ENCODE peak calls at places on chromosomes 3 and 15, in nine cellular contexts. One of them, this sample, is unnamed. For H3K9me3, the result is how much of the 10 kb centered on the place peaks cover.

GRCh38 chr3:62873672-62874397 is 1.4 kb downstream of the CADPS start:
- DNase-seq in mucosa of descending colon: peak
- DNase-seq in tibial nerve: no peak
- DNase-seq in AG04450: no peak
- DNase-seq in HCT116: no peak
- DNase-seq in A549: peak
- DNase-seq in heart left ventricle: peak
- DNase-seq in IMR-90: no peak
- DNase-seq in H9: peak
- DNase-seq in this sample: no peak

GRCh38 chr3:157785071-157785826 is 282.0 kb upstream of the VEPH1 start:
- DNase-seq in AG04450: peak
- DNase-seq in IMR-90: peak
- DNase-seq in A549: peak
- DNase-seq in H9: peak
- DNase-seq in HCT116: peak
- DNase-seq in heart left ventricle: no peak
- DNase-seq in tibial nerve: peak
- DNase-seq in mucosa of descending colon: no peak
- DNase-seq in this sample: no peak

GRCh38 chr3:195005759-195006555 is 265.0 kb downstream of the XXYLT1 start:
- DNase-seq in AG04450: no peak
- DNase-seq in tibial nerve: no peak
- DNase-seq in H9: no peak
- DNase-seq in A549: no peak
- DNase-seq in mucosa of descending colon: no peak
- DNase-seq in HCT116: no peak
- DNase-seq in heart left ventricle: no peak
- DNase-seq in IMR-90: no peak
- DNase-seq in this sample: no peak

GRCh38 chr3:4977001-4977888 is 2.0 kb upstream of the BHLHE40 start:
- DNase-seq in mucosa of descending colon: peak
- DNase-seq in tibial nerve: peak
- DNase-seq in IMR-90: peak
- DNase-seq in AG04450: no peak
- DNase-seq in A549: peak
- DNase-seq in H9: peak
- DNase-seq in HCT116: no peak
- DNase-seq in heart left ventricle: peak
- DNase-seq in this sample: peak

GRCh38 chr3:141526709-141527108 is 39.9 kb downstream of the RASA2 start:
- DNase-seq in AG04450: no peak
- DNase-seq in IMR-90: no peak
- DNase-seq in mucosa of descending colon: no peak
- DNase-seq in H9: no peak
- DNase-seq in heart left ventricle: no peak
- DNase-seq in tibial nerve: no peak
- DNase-seq in A549: no peak
- DNase-seq in HCT116: no peak
- DNase-seq in this sample: no peak

GRCh38 chr15:63403254-63403945 is 21.8 kb upstream of the CA12 start:
- DNase-seq in tibial nerve: no peak
- DNase-seq in IMR-90: no peak
- DNase-seq in A549: no peak
- DNase-seq in HCT116: no peak
- DNase-seq in AG04450: no peak
- DNase-seq in H9: no peak
- DNase-seq in heart left ventricle: no peak
- DNase-seq in mucosa of descending colon: no peak
- DNase-seq in this sample: no peak

GRCh38 chr3:72115307-72115706 is 330.4 kb upstream of the PROK2 start:
- DNase-seq in heart left ventricle: no peak
- DNase-seq in IMR-90: no peak
- DNase-seq in HCT116: no peak
- DNase-seq in tibial nerve: no peak
- DNase-seq in mucosa of descending colon: no peak
- DNase-seq in A549: no peak
- DNase-seq in AG04450: no peak
- DNase-seq in H9: no peak
- DNase-seq in this sample: no peak

GRCh38 chr3:59424268-59425010 is 374.6 kb upstream of the CFAP20DC start:
- DNase-seq in AG04450: peak
- DNase-seq in heart left ventricle: peak
- DNase-seq in mucosa of descending colon: no peak
- DNase-seq in H9: no peak
- DNase-seq in IMR-90: peak
- DNase-seq in HCT116: no peak
- DNase-seq in tibial nerve: no peak
- DNase-seq in A549: no peak
- DNase-seq in this sample: peak

GRCh38 chr15:71278989-71279756 is 163.9 kb downstream of the THSD4 start:
- DNase-seq in heart left ventricle: peak
- DNase-seq in IMR-90: peak
- DNase-seq in AG04450: peak
- DNase-seq in A549: peak
- DNase-seq in H9: no peak
- DNase-seq in HCT116: no peak
- DNase-seq in mucosa of descending colon: no peak
- DNase-seq in tibial nerve: peak
- DNase-seq in this sample: no peak

GRCh38 chr3:33062814-33063346 is 34.1 kb downstream of the GLB1 start:
- DNase-seq in heart left ventricle: no peak
- DNase-seq in H9: no peak
- DNase-seq in IMR-90: no peak
- DNase-seq in mucosa of descending colon: no peak
- DNase-seq in AG04450: no peak
- DNase-seq in HCT116: no peak
- DNase-seq in A549: no peak
- DNase-seq in tibial nerve: no peak
- DNase-seq in this sample: no peak

GRCh38 chr3:184745526-184745925 is 33.7 kb upstream of the MAGEF1 start:
- DNase-seq in heart left ventricle: no peak
- DNase-seq in HCT116: no peak
- DNase-seq in mucosa of descending colon: no peak
- DNase-seq in A549: no peak
- DNase-seq in IMR-90: no peak
- DNase-seq in H9: no peak
- DNase-seq in tibial nerve: no peak
- DNase-seq in AG04450: no peak
- DNase-seq in this sample: no peak

GRCh38 chr15:33913459-33913858 is 54.8 kb upstream of the CHRM5 start:
- DNase-seq in AG04450: no peak
- DNase-seq in heart left ventricle: no peak
- DNase-seq in tibial nerve: no peak
- DNase-seq in H9: no peak
- DNase-seq in HCT116: no peak
- DNase-seq in mucosa of descending colon: no peak
- DNase-seq in IMR-90: peak
- DNase-seq in A549: no peak
- DNase-seq in this sample: no peak

GRCh38 chr3:100386437-100387064 is 14.3 kb downstream of the TOMM70 start:
- DNase-seq in A549: no peak
- DNase-seq in HCT116: no peak
- DNase-seq in mucosa of descending colon: no peak
- DNase-seq in H9: no peak
- DNase-seq in heart left ventricle: no peak
- DNase-seq in tibial nerve: no peak
- DNase-seq in AG04450: no peak
- DNase-seq in IMR-90: peak
- DNase-seq in this sample: no peak

GRCh38 chr3:187975571-187976360 is 178.2 kb upstream of the LPP start:
- DNase-seq in heart left ventricle: peak
- DNase-seq in HCT116: peak
- DNase-seq in H9: no peak
- DNase-seq in A549: no peak
- DNase-seq in AG04450: no peak
- DNase-seq in tibial nerve: peak
- DNase-seq in mucosa of descending colon: no peak
- DNase-seq in IMR-90: no peak
- DNase-seq in this sample: no peak

GRCh38 chr3:194323785-194324735 is 27.1 kb downstream of the CPN2 start:
- DNase-seq in mucosa of descending colon: peak
- DNase-seq in tibial nerve: no peak
- DNase-seq in heart left ventricle: peak
- DNase-seq in HCT116: peak
- DNase-seq in A549: peak
- DNase-seq in H9: peak
- DNase-seq in IMR-90: peak
- DNase-seq in AG04450: no peak
- DNase-seq in this sample: no peak

GRCh38 chr15:59276225-59277178 is 69.9 kb downstream of the LDHAL6B start:
- DNase-seq in mucosa of descending colon: peak
- DNase-seq in AG04450: no peak
- DNase-seq in A549: peak
- DNase-seq in heart left ventricle: no peak
- DNase-seq in IMR-90: no peak
- DNase-seq in H9: no peak
- DNase-seq in HCT116: peak
- DNase-seq in tibial nerve: no peak
- DNase-seq in this sample: no peak

GRCh38 chr15:85854345-85855097 is 59.8 kb upstream of the KLHL25 start:
- DNase-seq in tibial nerve: peak
- DNase-seq in A549: peak
- DNase-seq in IMR-90: peak
- DNase-seq in mucosa of descending colon: no peak
- DNase-seq in heart left ventricle: no peak
- DNase-seq in HCT116: peak
- DNase-seq in AG04450: no peak
- DNase-seq in H9: peak
- DNase-seq in this sample: peak

DNA sequence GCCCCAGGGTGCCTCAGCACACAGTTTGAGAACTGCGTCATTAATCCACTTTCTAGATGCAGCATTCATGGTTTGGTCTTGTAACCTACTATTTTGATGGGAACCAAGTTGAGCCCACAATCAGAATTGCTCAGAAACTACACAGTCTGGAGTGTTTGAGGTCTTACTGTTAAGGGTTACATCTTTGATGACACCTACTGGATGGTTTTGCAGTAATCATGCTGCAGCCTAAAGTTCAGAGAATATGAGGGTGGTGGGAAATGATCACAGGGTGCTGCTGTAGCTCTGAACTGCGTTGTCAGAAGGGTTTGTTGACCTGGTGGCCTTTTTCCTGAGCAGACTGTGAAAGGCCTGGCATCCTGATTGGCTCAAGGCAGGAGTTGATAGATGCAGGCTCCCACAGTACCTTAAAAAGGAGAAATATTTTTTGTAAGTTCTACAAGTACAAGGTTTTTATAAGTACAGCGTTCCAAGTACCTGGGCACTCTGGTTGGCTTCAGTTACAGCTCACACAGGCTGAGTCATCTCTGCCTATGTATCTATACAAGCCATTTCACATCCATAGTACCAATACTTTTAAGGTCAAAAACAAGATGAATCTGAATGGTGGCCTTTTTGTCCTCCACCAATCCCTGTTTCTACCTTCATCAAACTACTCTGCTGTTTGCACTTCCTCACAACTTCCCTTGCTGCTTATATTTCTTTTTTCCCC is 60.5 kb upstream of the ACKR4 start:
- DNase-seq in heart left ventricle: no peak
- DNase-seq in A549: no peak
- DNase-seq in H9: no peak
- DNase-seq in mucosa of descending colon: no peak
- DNase-seq in tibial nerve: no peak
- DNase-seq in HCT116: no peak
- DNase-seq in AG04450: no peak
- DNase-seq in IMR-90: peak
- DNase-seq in this sample: no peak
- TF ChIP-seq CTCF in heart left ventricle: no peak
- TF ChIP-seq CTCF in A549: no peak
- TF ChIP-seq CTCF in H9: no peak
- TF ChIP-seq CTCF in mucosa of descending colon: no peak
- TF ChIP-seq CTCF in tibial nerve: no peak
- TF ChIP-seq CTCF in HCT116: no peak
- TF ChIP-seq CTCF in AG04450: no peak
- TF ChIP-seq CTCF in IMR-90: peak
- TF ChIP-seq CTCF in this sample: no peak

DNA sequence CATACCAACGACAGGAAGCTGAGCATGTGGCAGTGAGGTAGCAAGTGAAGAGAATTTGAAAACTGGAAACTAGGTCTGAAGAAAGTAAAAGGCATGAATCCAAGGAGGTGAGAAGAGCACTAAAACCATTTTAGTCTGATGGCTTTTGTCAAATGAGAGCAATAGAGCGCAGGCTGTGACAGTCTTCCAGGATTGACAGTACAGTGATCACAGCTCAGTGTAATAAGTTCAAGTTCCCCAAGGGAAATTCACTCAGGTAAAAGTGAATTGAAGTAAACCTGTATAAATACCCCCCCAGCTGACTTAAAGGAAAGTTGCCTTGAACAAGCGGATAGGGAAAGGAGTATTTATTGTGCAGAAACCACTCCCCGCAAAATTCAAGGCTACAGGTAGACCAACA is 224.2 kb upstream of the CRBN start:
- DNase-seq in tibial nerve: no peak
- DNase-seq in HCT116: no peak
- DNase-seq in heart left ventricle: no peak
- DNase-seq in mucosa of descending colon: no peak
- DNase-seq in AG04450: no peak
- DNase-seq in H9: no peak
- DNase-seq in A549: no peak
- DNase-seq in IMR-90: no peak
- DNase-seq in this sample: no peak
- H3K9me3 ChIP-seq in tibial nerve: under half
- H3K9me3 ChIP-seq in HCT116: under half
- H3K9me3 ChIP-seq in heart left ventricle: under half
- H3K9me3 ChIP-seq in mucosa of descending colon: under half
- H3K9me3 ChIP-seq in AG04450: under half
- H3K9me3 ChIP-seq in H9: under half
- H3K9me3 ChIP-seq in A549: under half
- H3K9me3 ChIP-seq in IMR-90: under half
- H3K9me3 ChIP-seq in this sample: under half

GRCh38 chr3:174355505-174355904 is 503.6 kb upstream of the NAALADL2 start:
- DNase-seq in tibial nerve: no peak
- DNase-seq in IMR-90: peak
- DNase-seq in A549: no peak
- DNase-seq in HCT116: peak
- DNase-seq in mucosa of descending colon: no peak
- DNase-seq in H9: no peak
- DNase-seq in heart left ventricle: no peak
- DNase-seq in AG04450: no peak
- DNase-seq in this sample: no peak
- TF ChIP-seq CTCF in tibial nerve: no peak
- TF ChIP-seq CTCF in IMR-90: no peak
- TF ChIP-seq CTCF in A549: peak
- TF ChIP-seq CTCF in HCT116: peak
- TF ChIP-seq CTCF in mucosa of descending colon: no peak
- TF ChIP-seq CTCF in H9: peak
- TF ChIP-seq CTCF in heart left ventricle: no peak
- TF ChIP-seq CTCF in AG04450: peak
- TF ChIP-seq CTCF in this sample: no peak

DNA sequence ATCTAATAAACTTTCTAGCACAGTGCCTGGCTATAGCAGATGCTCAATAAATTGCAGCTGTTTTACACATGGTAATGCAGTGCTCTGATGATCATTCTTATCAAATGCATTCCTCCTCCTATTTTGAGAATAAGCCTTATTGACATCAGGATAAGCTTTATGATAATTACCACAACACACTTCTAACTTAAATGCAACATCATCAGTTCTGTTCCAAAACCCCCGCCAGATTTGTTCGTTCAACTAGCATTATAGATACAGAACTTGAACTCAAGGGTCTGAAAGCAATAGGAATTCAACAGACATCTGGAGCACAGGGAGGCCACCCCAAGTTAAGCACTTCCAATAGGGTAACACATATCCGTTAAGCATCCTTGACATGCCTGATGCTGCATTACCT is 684.4 kb upstream of the LMCD1 start:
- DNase-seq in mucosa of descending colon: no peak
- DNase-seq in HCT116: no peak
- DNase-seq in A549: no peak
- DNase-seq in H9: no peak
- DNase-seq in IMR-90: no peak
- DNase-seq in AG04450: no peak
- DNase-seq in heart left ventricle: no peak
- DNase-seq in tibial nerve: no peak
- DNase-seq in this sample: no peak
- H3K9me3 ChIP-seq in mucosa of descending colon: under half
- H3K9me3 ChIP-seq in HCT116: under half
- H3K9me3 ChIP-seq in A549: under half
- H3K9me3 ChIP-seq in H9: under half
- H3K9me3 ChIP-seq in IMR-90: under half
- H3K9me3 ChIP-seq in AG04450: under half
- H3K9me3 ChIP-seq in heart left ventricle: under half
- H3K9me3 ChIP-seq in tibial nerve: under half
- H3K9me3 ChIP-seq in this sample: under half

This sample was measured in CD4-positive, alpha-beta T cell.